ENCODE peak calls at places on chromosomes 2 and 18, in seven cellular contexts. L is DND-41, X is endodermal cell, Q is IMR-90, G is mammary epithelial cell, D is PC-3, S is HepG2. N is an unnamed sample. For H3K4me1, the result is how much of the 10 kb centered on the place peaks cover.

GRCh38 chr2:125318740-125319139 is 1293.7 kb downstream of the CNTNAP5 start:
- DNase-seq in S (no peak), X (no peak), G (no peak), D (no peak), L (no peak), Q (no peak), N (no peak)

GRCh38 chr2:58182527-58182926 is 58.6 kb downstream of the FANCL start:
- DNase-seq in D (peak), X (no peak), Q (peak), S (no peak), L (no peak), G (peak), N (no peak)

GRCh38 chr2:108820439-108820838 is 33.9 kb downstream of the CCDC138 start:
- DNase-seq in D (no peak), X (no peak), G (no peak), S (no peak), L (no peak), Q (no peak), N (no peak)

GRCh38 chr18:77754475-77755044 is 504.9 kb downstream of the GALR1 start:
- DNase-seq in S (no peak), X (peak), D (no peak), Q (no peak), G (no peak), L (no peak), N (no peak)

GRCh38 chr2:234917245-234917975 is 34.4 kb upstream of the SH3BP4 start:
- DNase-seq in D (no peak), X (no peak), Q (no peak), L (no peak), S (no peak), G (no peak), N (no peak)

GRCh38 chr2:102206666-102207341 is 20.0 kb downstream of the IL1RL2 start:
- DNase-seq in D (peak), L (no peak), G (no peak), S (no peak), Q (no peak), X (peak), N (no peak)

GRCh38 chr2:217817466-217818292 is 185.1 kb downstream of the TNS1 start:
- DNase-seq in G (no peak), S (no peak), L (no peak), X (no peak), D (no peak), Q (no peak), N (no peak)

GRCh38 chr18:49520661-49521145 is 33.7 kb upstream of the C18orf32 start:
- DNase-seq in Q (peak), S (no peak), D (peak), X (no peak), G (peak), L (no peak), N (peak)

GRCh38 chr2:135149251-135149650 is 97.2 kb downstream of the RAB3GAP1 start:
- DNase-seq in X (no peak), D (peak), L (no peak), S (peak), G (peak), Q (peak), N (no peak)

GRCh38 chr2:101858910-101859309 is 132.8 kb upstream of the IL1R2 start:
- DNase-seq in X (no peak), Q (no peak), G (no peak), D (no peak), S (no peak), L (no peak), N (no peak)

GRCh38 chr2:230498506-230499107 is 82.6 kb downstream of the SP100 start:
- DNase-seq in G (no peak), Q (no peak), X (no peak), L (no peak), D (no peak), S (no peak), N (no peak)

GRCh38 chr2:233413529-233414272 is 59.4 kb downstream of the DGKD start:
- DNase-seq in D (peak), Q (peak), G (peak), L (no peak), S (peak), X (no peak), N (no peak)

GRCh38 chr2:12726271-12726670 is 9.5 kb downstream of the TRIB2 start:
- DNase-seq in Q (no peak), L (no peak), G (no peak), D (no peak), X (no peak), S (no peak), N (no peak)

GRCh38 chr2:120064664-120065063 is 51.8 kb downstream of the EPB41L5 start:
- DNase-seq in X (no peak), G (no peak), Q (peak), L (no peak), D (no peak), S (no peak), N (no peak)

GRCh38 chr2:108978709-108979111 is 10.3 kb downstream of the EDAR start:
- DNase-seq in Q (no peak), S (no peak), L (no peak), X (peak), G (no peak), D (no peak), N (peak)

GRCh38 chr2:214127178-214127970 is 283.5 kb upstream of the VWC2L start:
- DNase-seq in G (peak), Q (peak), X (no peak), S (no peak), D (peak), L (no peak), N (peak)

GRCh38 chr2:191217580-191217979 is 27.6 kb upstream of the MYO1B start:
- DNase-seq in G (peak), X (no peak), Q (peak), D (peak), L (no peak), S (peak), N (no peak)

GRCh38 chr2:66432801-66433694 is 1.9 kb upstream of the MEIS1 start:
- DNase-seq in G (peak), Q (peak), X (peak), D (peak), S (peak), L (no peak), N (peak)

GRCh38 chr2:240319221-240319854 is 116.1 kb upstream of the GPC1 start:
- DNase-seq in D (no peak), G (no peak), Q (peak), L (no peak), X (no peak), S (no peak), N (no peak)

GRCh38 chr2:100365434-100365833 is 43.1 kb upstream of the LONRF2 start:
- DNase-seq in X (no peak), S (no peak), Q (peak), L (no peak), D (peak), G (peak), N (no peak)

GRCh38 chr2:218500501-218501060 is 67.6 kb downstream of the USP37 start:
- DNase-seq in X (no peak), D (no peak), G (no peak), L (no peak), Q (no peak), S (no peak), N (no peak)

DNA sequence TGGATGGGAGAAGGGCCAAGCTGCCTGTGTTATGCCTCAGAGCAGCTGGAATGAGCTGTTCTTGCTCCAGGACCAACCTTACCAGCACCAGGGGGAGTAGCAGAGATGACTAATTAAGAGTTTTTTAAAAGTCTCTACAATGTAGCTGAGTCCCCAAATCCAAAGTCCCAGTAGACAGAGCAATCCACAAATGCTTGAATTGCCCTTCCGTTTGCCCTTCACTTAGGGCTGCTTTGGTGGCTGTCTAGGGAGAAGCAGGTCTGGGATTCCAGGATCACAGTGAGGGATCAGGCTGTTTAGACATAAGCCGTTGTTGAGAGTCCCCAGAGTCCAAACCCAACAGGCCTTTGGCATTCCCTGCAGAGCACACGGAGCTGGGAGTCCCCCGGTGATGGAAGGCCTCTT is 59.4 kb downstream of the RHOB start:
- DNase-seq in S (peak), G (peak), Q (peak), X (no peak), L (no peak), D (peak), N (no peak)
- H3K4me1 ChIP-seq in S (half or more), G (under half), Q (under half), X (under half), L (under half), D (under half), N (under half)

DNA sequence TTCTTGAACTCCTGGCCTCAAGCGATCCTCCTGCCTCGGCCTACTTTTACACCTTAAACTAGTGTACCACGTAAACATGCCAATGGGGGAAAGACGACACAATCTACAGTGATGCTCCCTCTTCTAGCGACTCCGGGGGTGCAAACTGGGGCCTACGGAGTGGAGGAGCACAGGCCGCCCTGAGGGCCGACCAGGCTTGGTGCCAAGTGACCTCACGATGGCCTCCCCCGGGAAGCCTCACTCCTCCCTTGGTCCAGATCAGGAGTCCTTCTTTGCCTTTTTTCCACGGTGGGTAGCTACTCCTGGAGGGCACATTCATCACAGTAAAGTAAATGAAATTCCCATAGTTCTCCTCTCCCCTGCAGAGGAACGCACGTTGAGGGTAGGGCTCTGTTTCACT is 73.5 kb downstream of the HNRNPLL start:
- DNase-seq in Q (no peak), L (no peak), X (no peak), S (no peak), G (no peak), D (no peak), N (no peak)
- H3K9ac ChIP-seq in Q (no peak), L (no peak), X (no peak), S (no peak), G (no peak), D (no peak), N (no peak)

DNA sequence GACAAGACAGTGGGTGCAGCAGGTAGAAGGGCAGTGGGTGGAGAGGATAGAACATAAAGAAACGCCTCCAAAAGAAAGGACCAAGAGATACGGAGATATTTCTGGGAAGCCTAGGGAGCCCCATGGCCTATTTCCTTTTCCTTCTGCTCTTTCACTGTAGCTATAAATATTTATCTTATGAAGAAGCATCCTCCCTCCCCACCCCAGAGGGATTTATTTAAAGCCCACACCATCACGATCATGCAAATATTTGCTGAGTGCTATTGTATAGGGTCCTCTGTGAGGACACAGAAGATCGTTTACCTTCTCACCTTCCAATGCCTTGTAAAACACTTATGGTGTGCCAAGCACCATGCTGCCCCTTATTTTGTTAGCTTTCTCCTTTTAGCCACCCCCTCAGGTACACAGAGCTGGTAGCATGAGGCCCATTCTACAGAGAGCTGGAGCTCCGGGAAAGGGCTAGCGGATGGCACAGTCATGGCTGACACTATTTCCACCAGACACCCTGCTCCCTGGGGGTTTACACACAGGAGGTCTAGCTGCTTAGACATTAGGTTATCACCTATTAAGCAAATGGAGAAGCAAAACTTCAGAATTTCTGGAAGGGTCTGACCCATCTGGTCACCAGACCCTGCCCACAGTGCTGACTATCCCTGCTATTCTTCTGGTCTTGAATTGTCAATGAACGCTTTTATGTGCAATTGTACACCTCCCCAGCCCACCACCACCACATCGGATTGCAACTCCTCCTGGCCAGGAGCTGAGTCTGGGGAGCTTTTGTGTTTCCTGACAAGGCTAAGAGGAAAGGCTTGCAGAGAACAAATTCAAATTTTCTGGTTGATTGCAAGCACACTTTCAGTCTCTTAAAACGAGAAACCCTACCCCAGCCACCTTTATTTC is 91.8 kb upstream of the KLF7 start:
- DNase-seq in S (no peak), Q (peak), X (peak), D (peak), G (no peak), L (no peak), N (peak)
- H3K4me1 ChIP-seq in S (under half), Q (half or more), X (under half), D (half or more), G (half or more), L (under half), N (under half)

GRCh38 chr2:112813043-112813966 is 23.3 kb downstream of the IL1B start:
- DNase-seq in Q (no peak), L (no peak), D (no peak), X (no peak), S (no peak), G (no peak), N (no peak)
- H3K9ac ChIP-seq in Q (peak), L (no peak), D (no peak), X (no peak), S (no peak), G (peak), N (no peak)

GRCh38 chr2:128319773-128320608 is 1.3 kb upstream of the HS6ST1 start:
- DNase-seq in L (peak), D (no peak), G (no peak), X (peak), S (no peak), Q (no peak), N (no peak)
- H3K4me1 ChIP-seq in L (half or more), D (under half), G (under half), X (under half), S (half or more), Q (under half), N (under half)

GRCh38 chr18:58208207-58208944 is 164.3 kb downstream of the NEDD4L start:
- DNase-seq in Q (peak), X (no peak), S (no peak), D (peak), L (no peak), G (no peak), N (no peak)
- H3K9ac ChIP-seq in Q (no peak), X (no peak), S (no peak), D (no peak), L (no peak), G (no peak), N (no peak)